ENCODE peak calls at places on chromosomes 1 and 21, in six cellular contexts. B is heart left ventricle, H is sigmoid colon, I is DND-41, L is astrocyte, E is heart right ventricle. T is an unnamed sample. For H3K9me3 and H3K27me3, the result is how much of the 10 kb centered on the place peaks cover.

GRCh38 chr21:41611966-41612606 is 104.1 kb upstream of the TMPRSS2 start:
- DNase-seq in B (no peak), H (peak), I (peak), L (peak), E (no peak), T (no peak)

GRCh38 chr21:39000496-39000895 is 182.8 kb downstream of the PSMG1 start:
- DNase-seq in B (peak), H (no peak), I (peak), L (no peak), E (peak), T (peak)

GRCh38 chr1:201230676-201231075 is 40.1 kb downstream of the IGFN1 start:
- DNase-seq in B (no peak), H (no peak), I (no peak), L (no peak), E (no peak), T (no peak)

GRCh38 chr1:199909137-199909536 is 118.4 kb upstream of the NR5A2 start:
- DNase-seq in B (no peak), H (no peak), I (no peak), L (no peak), E (no peak), T (no peak)

GRCh38 chr21:25986928-25987327 is 183.6 kb downstream of the APP start:
- DNase-seq in B (no peak), H (no peak), I (no peak), L (no peak), E (no peak), T (no peak)

GRCh38 chr1:151199860-151200581 is 1.7 kb downstream of the PIP5K1A start:
- DNase-seq in B (no peak), H (peak), I (no peak), L (peak), E (no peak), T (peak)

GRCh38 chr1:179031855-179032513 is 6.3 kb downstream of the FAM20B start:
- DNase-seq in B (no peak), H (no peak), I (no peak), L (peak), E (no peak), T (no peak)

GRCh38 chr1:221708987-221709386 is 32.9 kb downstream of the DUSP10 start:
- DNase-seq in B (peak), H (peak), I (peak), L (peak), E (peak), T (peak)

GRCh38 chr1:160154790-160155189 is 3.4 kb downstream of the ATP1A4 start:
- DNase-seq in B (no peak), H (no peak), I (no peak), L (no peak), E (no peak), T (no peak)

GRCh38 chr1:223531742-223532341 is 133.7 kb downstream of the CAPN8 start:
- DNase-seq in B (peak), H (no peak), I (peak), L (peak), E (no peak), T (no peak)
- TF ChIP-seq CTCF in B (peak), H (peak), I (peak), L (peak), E (peak), T (no peak)

GRCh38 chr1:80047791-80048190 is 1041.3 kb upstream of the ADGRL4 start:
- DNase-seq in B (no peak), H (no peak), I (no peak), L (peak), E (no peak), T (no peak)
- H3K9me3 ChIP-seq in B (under half), H (under half), I (under half), L (under half), E (under half), T (under half)

GRCh38 chr1:18134324-18135046 is 26.9 kb downstream of the IGSF21 start:
- DNase-seq in B (no peak), H (no peak), I (no peak), L (no peak), E (no peak), T (no peak)
- H3K27me3 ChIP-seq in B (under half), H (under half), I (under half), L (under half), E (under half), T (under half)

GRCh38 chr1:217311766-217312165 is 319.1 kb downstream of the GPATCH2 start:
- DNase-seq in B (no peak), H (no peak), I (no peak), L (no peak), E (no peak), T (no peak)
- TF ChIP-seq CTCF in B (no peak), H (no peak), I (no peak), L (peak), E (no peak), T (no peak)

DNA sequence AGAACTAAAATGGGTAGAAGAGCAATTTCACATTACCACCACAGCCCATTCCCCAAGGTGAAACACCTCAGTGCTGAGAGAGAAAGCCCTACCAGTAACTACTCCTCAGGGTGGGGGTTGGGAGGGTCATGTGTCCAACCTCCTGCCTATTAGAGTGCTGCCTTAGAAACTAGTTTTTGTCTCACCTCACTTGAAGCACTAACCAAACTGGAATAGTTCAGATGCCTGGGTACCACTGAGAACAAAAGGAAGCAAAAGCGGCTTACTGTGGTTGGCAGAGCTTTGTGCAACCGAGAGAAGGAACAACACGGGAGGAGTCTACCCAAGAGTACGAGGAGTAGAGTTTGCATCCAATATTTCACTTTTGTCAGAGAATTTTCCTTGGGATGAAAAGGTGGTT is 1207.5 kb upstream of the ADGRL2 start:
- DNase-seq in B (no peak), H (no peak), I (no peak), L (no peak), E (no peak), T (no peak)
- H3K9me3 ChIP-seq in B (under half), H (under half), I (under half), L (under half), E (half or more), T (under half)

GRCh38 chr1:10812387-10812915 is 16.0 kb upstream of the CASZ1 start:
- DNase-seq in B (no peak), H (no peak), I (no peak), L (no peak), E (no peak), T (no peak)
- H3K27me3 ChIP-seq in B (under half), H (under half), I (under half), L (half or more), E (under half), T (under half)

GRCh38 chr1:207401578-207401977 is 52.5 kb upstream of the CR2 start:
- DNase-seq in B (no peak), H (no peak), I (no peak), L (no peak), E (no peak), T (no peak)

GRCh38 chr1:207393610-207394009 is 60.5 kb upstream of the CR2 start:
- DNase-seq in B (no peak), H (no peak), I (no peak), L (peak), E (no peak), T (no peak)

GRCh38 chr1:207396360-207396759 is 57.8 kb upstream of the CR2 start:
- DNase-seq in B (no peak), H (no peak), I (no peak), L (no peak), E (no peak), T (no peak)

GRCh38 chr1:207398986-207399385 is 55.1 kb upstream of the CR2 start:
- DNase-seq in B (no peak), H (no peak), I (no peak), L (no peak), E (no peak), T (no peak)

DNA sequence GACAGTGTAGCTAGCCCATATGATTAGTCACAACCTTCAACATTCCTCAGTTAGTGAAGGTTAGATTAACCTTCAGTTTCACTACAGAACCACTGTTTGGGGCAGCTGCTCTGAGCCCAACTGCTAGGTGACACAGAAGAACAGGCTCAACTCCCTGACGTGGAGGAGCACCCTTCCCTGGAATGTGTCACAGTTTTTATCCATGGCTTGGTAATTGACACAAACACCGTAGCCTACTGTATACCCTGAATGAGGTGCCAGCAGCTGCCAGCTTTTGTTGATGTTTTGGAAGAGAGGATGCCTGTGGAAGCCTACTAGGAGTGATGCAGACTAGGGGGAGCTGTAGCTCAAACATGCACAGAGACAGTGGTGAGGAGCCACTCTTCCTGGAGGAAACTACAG is 56.6 kb upstream of the CR2 start:
- DNase-seq in B (no peak), H (no peak), I (no peak), L (peak), E (no peak), T (no peak)
- TF ChIP-seq CTCF in B (no peak), H (no peak), I (no peak), L (no peak), E (no peak), T (no peak)

DNA sequence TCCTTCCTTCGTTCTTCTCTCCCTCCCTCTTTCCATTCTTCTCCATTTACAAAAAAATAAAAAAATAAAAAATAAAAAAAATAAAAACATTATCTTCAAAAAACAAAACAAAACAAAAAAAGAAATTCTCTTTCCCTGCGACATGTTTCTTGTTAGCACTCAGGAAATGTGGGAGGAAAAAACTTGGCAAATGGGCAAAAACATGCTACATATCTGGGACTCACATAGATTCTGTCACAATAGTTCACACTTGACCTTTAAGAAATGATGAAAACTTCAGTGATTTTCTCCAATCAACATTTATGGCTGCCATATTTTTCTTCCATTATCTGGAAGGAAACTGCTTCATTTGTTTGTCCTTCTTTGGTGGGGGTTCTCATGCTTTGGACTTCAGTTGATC is 109.3 kb downstream of the PRKAB2 start:
- DNase-seq in B (no peak), H (no peak), I (no peak), L (no peak), E (no peak), T (no peak)
- H3K9me3 ChIP-seq in B (under half), H (under half), I (under half), L (under half), E (under half), T (under half)

DNA sequence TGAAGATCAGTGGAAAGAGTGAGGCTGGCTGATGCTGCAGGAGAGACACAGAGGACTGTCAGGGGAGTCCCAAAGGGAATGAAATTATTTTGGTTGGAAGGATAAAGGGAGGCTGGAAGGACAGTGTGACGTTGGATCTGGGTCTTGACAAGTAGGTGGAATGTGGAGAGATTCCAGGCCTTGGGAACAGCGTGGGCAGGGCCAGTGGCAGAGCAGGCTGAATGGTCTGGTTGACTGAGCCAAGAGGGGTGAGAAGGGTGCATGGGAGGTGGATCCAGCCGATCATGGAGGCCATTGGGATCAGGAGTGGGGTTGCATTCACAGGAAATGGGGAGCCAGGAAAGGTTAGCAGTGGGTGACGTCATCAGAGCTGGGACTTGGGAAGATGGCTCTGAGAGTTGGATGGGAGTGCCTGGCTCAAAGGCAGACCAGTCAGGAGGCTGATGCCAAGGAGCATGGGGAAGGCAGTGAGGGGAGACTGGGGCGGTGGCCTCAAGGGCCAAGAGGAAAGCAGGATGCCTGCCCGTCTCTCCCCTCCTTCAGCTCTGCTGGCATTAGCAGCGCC is 146.2 kb upstream of the VAMP3 start:
- DNase-seq in B (no peak), H (no peak), I (no peak), L (no peak), E (no peak), T (no peak)
- H3K27me3 ChIP-seq in B (under half), H (under half), I (under half), L (half or more), E (under half), T (under half)

DNA sequence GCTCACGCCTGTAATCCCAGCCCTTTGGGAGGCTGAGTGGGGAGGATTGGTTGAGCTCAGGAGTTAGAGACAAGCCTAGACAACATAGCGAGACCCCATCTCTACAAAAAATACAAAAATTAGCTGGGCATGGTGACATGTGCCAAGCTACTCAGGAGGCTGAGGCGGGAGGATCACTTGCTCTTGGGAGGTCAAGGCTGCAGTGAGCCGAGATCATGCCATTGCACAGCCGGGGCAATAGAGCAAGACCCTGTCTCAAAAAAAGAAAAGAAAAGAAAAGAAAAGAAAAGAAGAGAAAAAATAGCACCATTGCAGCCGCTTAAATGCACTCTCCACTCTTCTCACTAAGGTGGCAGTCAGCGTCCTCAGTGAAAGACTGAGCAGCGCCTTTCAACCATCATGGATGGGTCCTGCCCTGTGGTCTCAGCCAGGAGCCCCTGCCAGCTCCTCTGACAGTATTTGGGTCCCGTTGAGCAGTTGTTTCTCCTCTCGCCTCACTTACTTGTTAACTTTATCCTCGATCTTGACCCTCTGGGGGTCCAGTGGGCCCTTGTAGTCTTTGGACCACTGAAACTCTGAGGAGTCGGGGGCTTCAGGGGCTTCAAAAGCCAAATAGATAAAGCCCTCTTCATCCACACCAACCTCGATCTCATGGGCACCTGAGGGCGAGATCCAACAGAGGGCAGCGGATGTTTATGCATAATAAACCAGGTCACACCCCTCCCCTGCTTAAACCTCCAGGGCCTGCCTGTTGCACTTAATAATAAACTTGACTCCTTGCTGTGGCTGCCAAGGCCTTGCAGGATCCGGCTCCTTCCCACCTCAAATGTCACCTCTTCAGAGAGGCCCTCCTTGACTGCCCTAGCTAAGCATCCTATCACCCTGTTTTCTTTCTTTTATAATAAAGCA is 36.9 kb downstream of the MYOM3 start:
- DNase-seq in B (no peak), H (no peak), I (no peak), L (no peak), E (no peak), T (no peak)
- TF ChIP-seq CTCF in B (no peak), H (no peak), I (no peak), L (no peak), E (no peak), T (no peak)